ENCODE peak calls at places on chromosomes 11 and 22, in four cellular contexts. One of them, this sample, is unnamed.

GRCh38 chr11:65379698-65380459 is 2.6 kb downstream of the SLC25A45 start:
- DNase-seq in CD8-positive, alpha-beta T cell: no peak
- DNase-seq in NCI-H1417: no peak
- DNase-seq in A172: no peak
- DNase-seq in this sample: no peak

GRCh38 chr11:45658292-45658991 is 7.0 kb downstream of the CHST1 start:
- DNase-seq in NCI-H1417: no peak
- DNase-seq in CD8-positive, alpha-beta T cell: no peak
- DNase-seq in A172: peak
- DNase-seq in this sample: no peak

GRCh38 chr11:94549166-94549565 is 5.4 kb downstream of the FUT4 start:
- DNase-seq in CD8-positive, alpha-beta T cell: no peak
- DNase-seq in NCI-H1417: peak
- DNase-seq in A172: no peak
- DNase-seq in this sample: no peak

GRCh38 chr11:75572744-75573143 is 10.7 kb downstream of the SERPINH1 start:
- DNase-seq in A172: no peak
- DNase-seq in NCI-H1417: no peak
- DNase-seq in CD8-positive, alpha-beta T cell: no peak
- DNase-seq in this sample: no peak

GRCh38 chr11:14953904-14954303 is 18.2 kb downstream of the CALCA start:
- DNase-seq in CD8-positive, alpha-beta T cell: no peak
- DNase-seq in NCI-H1417: no peak
- DNase-seq in A172: no peak
- DNase-seq in this sample: no peak

GRCh38 chr22:37483050-37483449 is 3.1 kb downstream of the MFNG start:
- DNase-seq in A172: no peak
- DNase-seq in CD8-positive, alpha-beta T cell: no peak
- DNase-seq in NCI-H1417: no peak
- DNase-seq in this sample: no peak

GRCh38 chr11:78290293-78291176 is 101.8 kb downstream of the USP35 start:
- DNase-seq in CD8-positive, alpha-beta T cell: no peak
- DNase-seq in NCI-H1417: no peak
- DNase-seq in A172: peak
- DNase-seq in this sample: no peak

GRCh38 chr11:11931461-11932055 is 76.9 kb downstream of the DKK3 start:
- DNase-seq in CD8-positive, alpha-beta T cell: no peak
- DNase-seq in A172: peak
- DNase-seq in NCI-H1417: peak
- DNase-seq in this sample: no peak

GRCh38 chr11:8056810-8057463 is 24.1 kb upstream of the TUB start:
- DNase-seq in A172: no peak
- DNase-seq in NCI-H1417: no peak
- DNase-seq in CD8-positive, alpha-beta T cell: no peak
- DNase-seq in this sample: no peak

GRCh38 chr11:44032304-44033085 is 15.3 kb upstream of the ACCSL start:
- DNase-seq in CD8-positive, alpha-beta T cell: no peak
- DNase-seq in NCI-H1417: no peak
- DNase-seq in A172: no peak
- DNase-seq in this sample: no peak

GRCh38 chr11:88089134-88089533 is 86.1 kb downstream of the RAB38 start:
- DNase-seq in CD8-positive, alpha-beta T cell: no peak
- DNase-seq in NCI-H1417: no peak
- DNase-seq in A172: no peak
- DNase-seq in this sample: no peak

GRCh38 chr11:108938604-108939003 is 273.7 kb downstream of the DDX10 start:
- DNase-seq in CD8-positive, alpha-beta T cell: no peak
- DNase-seq in NCI-H1417: no peak
- DNase-seq in A172: no peak
- DNase-seq in this sample: no peak

GRCh38 chr11:12706531-12707499 is 32.6 kb downstream of the TEAD1 start:
- DNase-seq in CD8-positive, alpha-beta T cell: no peak
- DNase-seq in A172: no peak
- DNase-seq in NCI-H1417: peak
- DNase-seq in this sample: no peak

GRCh38 chr22:30717331-30717921 is 22.8 kb downstream of the OSBP2 start:
- DNase-seq in CD8-positive, alpha-beta T cell: no peak
- DNase-seq in NCI-H1417: no peak
- DNase-seq in A172: peak
- DNase-seq in this sample: no peak

GRCh38 chr11:35488117-35488516 is 37.3 kb downstream of the PAMR1 start:
- DNase-seq in A172: no peak
- DNase-seq in CD8-positive, alpha-beta T cell: no peak
- DNase-seq in NCI-H1417: no peak
- DNase-seq in this sample: no peak

GRCh38 chr22:35546886-35547285 is 6.3 kb downstream of the RASD2 start:
- DNase-seq in A172: no peak
- DNase-seq in NCI-H1417: no peak
- DNase-seq in CD8-positive, alpha-beta T cell: no peak
- DNase-seq in this sample: no peak

GRCh38 chr11:2277933-2278523 is 7.6 kb upstream of the ASCL2 start:
- DNase-seq in CD8-positive, alpha-beta T cell: no peak
- DNase-seq in A172: no peak
- DNase-seq in NCI-H1417: no peak
- DNase-seq in this sample: no peak

GRCh38 chr11:120203626-120204025 is 7.2 kb upstream of the OAF start:
- DNase-seq in A172: no peak
- DNase-seq in CD8-positive, alpha-beta T cell: no peak
- DNase-seq in NCI-H1417: no peak
- DNase-seq in this sample: no peak

GRCh38 chr11:22169833-22170232 is 23.1 kb upstream of the ANO5 start:
- DNase-seq in CD8-positive, alpha-beta T cell: no peak
- DNase-seq in NCI-H1417: peak
- DNase-seq in A172: no peak
- DNase-seq in this sample: no peak

GRCh38 chr22:17785185-17786184 is 11.2 kb upstream of the BID start:
- DNase-seq in CD8-positive, alpha-beta T cell: peak
- DNase-seq in A172: no peak
- DNase-seq in NCI-H1417: no peak
- DNase-seq in this sample: peak

GRCh38 chr11:17267576-17267975 is 9.0 kb upstream of the NUCB2 start:
- DNase-seq in A172: peak
- DNase-seq in NCI-H1417: no peak
- DNase-seq in CD8-positive, alpha-beta T cell: no peak
- DNase-seq in this sample: no peak

GRCh38 chr22:35783943-35784614 is 66.4 kb downstream of the APOL5 start:
- DNase-seq in A172: peak
- DNase-seq in CD8-positive, alpha-beta T cell: no peak
- DNase-seq in NCI-H1417: no peak
- DNase-seq in this sample: no peak

GRCh38 chr11:109808569-109808968 is 284.6 kb upstream of the ZC3H12C start:
- DNase-seq in CD8-positive, alpha-beta T cell: no peak
- DNase-seq in NCI-H1417: no peak
- DNase-seq in A172: peak
- DNase-seq in this sample: no peak

This sample was measured in iPS DF 19.7.